ENCODE peak calls at places on chromosomes 4 and X, in four cellular contexts. One of them, this sample, is unnamed.

GRCh38 chr4:186260504-186261448 is 5.2 kb upstream of the F11 start:
- DNase-seq in HTR-8/SVneo: no peak
- DNase-seq in stimulated activated CD4-positive, alpha-beta T cell treated with anti-CD3 and anti-CD28 coated beads, Interleukin-1b, Interleukin-23, amount 100 ng/mL, for 24 hours: no peak
- DNase-seq in posterior cingulate gyrus: no peak
- DNase-seq in this sample: no peak

GRCh38 chr4:77473509-77473908 is 132.1 kb upstream of the CXCL13 start:
- DNase-seq in HTR-8/SVneo: no peak
- DNase-seq in posterior cingulate gyrus: no peak
- DNase-seq in stimulated activated CD4-positive, alpha-beta T cell treated with anti-CD3 and anti-CD28 coated beads, Interleukin-1b, Interleukin-23, amount 100 ng/mL, for 24 hours: no peak
- DNase-seq in this sample: no peak

GRCh38 chr4:123804171-123804721 is 407.7 kb downstream of the SPRY1 start:
- DNase-seq in HTR-8/SVneo: no peak
- DNase-seq in posterior cingulate gyrus: no peak
- DNase-seq in stimulated activated CD4-positive, alpha-beta T cell treated with anti-CD3 and anti-CD28 coated beads, Interleukin-1b, Interleukin-23, amount 100 ng/mL, for 24 hours: no peak
- DNase-seq in this sample: no peak

GRCh38 chr4:174929346-174929745 is 11.2 kb downstream of the ADAM29 start:
- DNase-seq in stimulated activated CD4-positive, alpha-beta T cell treated with anti-CD3 and anti-CD28 coated beads, Interleukin-1b, Interleukin-23, amount 100 ng/mL, for 24 hours: no peak
- DNase-seq in HTR-8/SVneo: no peak
- DNase-seq in posterior cingulate gyrus: no peak
- DNase-seq in this sample: no peak

GRCh38 chrX:150694738-150695410 is 1.7 kb downstream of the MTMR1 start:
- DNase-seq in stimulated activated CD4-positive, alpha-beta T cell treated with anti-CD3 and anti-CD28 coated beads, Interleukin-1b, Interleukin-23, amount 100 ng/mL, for 24 hours: no peak
- DNase-seq in HTR-8/SVneo: no peak
- DNase-seq in posterior cingulate gyrus: no peak
- DNase-seq in this sample: no peak

GRCh38 chr4:77308843-77309242 is 151.8 kb downstream of the CCNG2 start:
- DNase-seq in posterior cingulate gyrus: no peak
- DNase-seq in HTR-8/SVneo: peak
- DNase-seq in stimulated activated CD4-positive, alpha-beta T cell treated with anti-CD3 and anti-CD28 coated beads, Interleukin-1b, Interleukin-23, amount 100 ng/mL, for 24 hours: no peak
- DNase-seq in this sample: no peak

GRCh38 chr4:153974452-153974851 is 185.6 kb upstream of the SFRP2 start:
- DNase-seq in posterior cingulate gyrus: no peak
- DNase-seq in stimulated activated CD4-positive, alpha-beta T cell treated with anti-CD3 and anti-CD28 coated beads, Interleukin-1b, Interleukin-23, amount 100 ng/mL, for 24 hours: no peak
- DNase-seq in HTR-8/SVneo: no peak
- DNase-seq in this sample: no peak

GRCh38 chrX:100649550-100650356 is 5.8 kb downstream of the SRPX2 start:
- DNase-seq in stimulated activated CD4-positive, alpha-beta T cell treated with anti-CD3 and anti-CD28 coated beads, Interleukin-1b, Interleukin-23, amount 100 ng/mL, for 24 hours: no peak
- DNase-seq in posterior cingulate gyrus: no peak
- DNase-seq in HTR-8/SVneo: no peak
- DNase-seq in this sample: peak

GRCh38 chr4:89898304-89898716 is 3.7 kb downstream of the MMRN1 start:
- DNase-seq in posterior cingulate gyrus: no peak
- DNase-seq in stimulated activated CD4-positive, alpha-beta T cell treated with anti-CD3 and anti-CD28 coated beads, Interleukin-1b, Interleukin-23, amount 100 ng/mL, for 24 hours: no peak
- DNase-seq in HTR-8/SVneo: no peak
- DNase-seq in this sample: no peak

GRCh38 chr4:39792128-39792527 is 94.2 kb downstream of the UBE2K start:
- DNase-seq in posterior cingulate gyrus: peak
- DNase-seq in HTR-8/SVneo: no peak
- DNase-seq in stimulated activated CD4-positive, alpha-beta T cell treated with anti-CD3 and anti-CD28 coated beads, Interleukin-1b, Interleukin-23, amount 100 ng/mL, for 24 hours: no peak
- DNase-seq in this sample: no peak

This sample was measured in AG04449.